ENCODE peak calls at places on chromosome 4, in five cellular contexts. X is breast epithelium, V is OCI-LY7, H is WTC11, U is glutamatergic neuron. D is an unnamed sample.

GRCh38 chr4:77052352-77052751 is 23.4 kb downstream of the CCNI start:
- DNase-seq in X (no peak), V (peak), H (peak), U (peak), D (no peak)

GRCh38 chr4:102612824-102613366 is 111.7 kb downstream of the NFKB1 start:
- DNase-seq in X (no peak), V (no peak), H (no peak), U (no peak), D (no peak)

GRCh38 chr4:169765845-169766244 is 8.1 kb upstream of the HPF1 start:
- DNase-seq in X (no peak), V (no peak), H (no peak), U (no peak), D (no peak)

GRCh38 chr4:127959794-127960193 is 5.2 kb downstream of the MFSD8 start:
- DNase-seq in X (no peak), V (no peak), H (no peak), U (no peak), D (no peak)

GRCh38 chr4:42167709-42168108 is 15.3 kb upstream of the BEND4 start:
- DNase-seq in X (no peak), V (no peak), H (no peak), U (no peak), D (no peak)

GRCh38 chr4:77742054-77742453 is 77.1 kb downstream of the CNOT6L start:
- DNase-seq in X (no peak), V (no peak), H (no peak), U (no peak), D (no peak)

GRCh38 chr4:95167809-95168208 is 381.0 kb downstream of the UNC5C start:
- DNase-seq in X (no peak), V (peak), H (no peak), U (no peak), D (no peak)

GRCh38 chr4:186020793-186021407 is 48.1 kb upstream of the TLR3 start:
- DNase-seq in X (no peak), V (no peak), H (no peak), U (no peak), D (no peak)

GRCh38 chr4:98446499-98447375 is 185.6 kb downstream of the RAP1GDS1 start:
- DNase-seq in X (no peak), V (peak), H (no peak), U (no peak), D (no peak)

GRCh38 chr4:110533940-110534339 is 58.0 kb downstream of the ENPEP start:
- DNase-seq in X (no peak), V (peak), H (no peak), U (no peak), D (no peak)

GRCh38 chr4:44194365-44194764 is 254.2 kb downstream of the KCTD8 start:
- DNase-seq in X (no peak), V (no peak), H (no peak), U (no peak), D (no peak)

GRCh38 chr4:22090655-22091350 is 142.2 kb upstream of the KCNIP4 start:
- DNase-seq in X (no peak), V (no peak), H (no peak), U (no peak), D (no peak)

GRCh38 chr4:45119376-45119775 is 393.0 kb upstream of the GNPDA2 start:
- DNase-seq in X (no peak), V (no peak), H (no peak), U (no peak), D (no peak)

GRCh38 chr4:123554819-123555499 is 158.4 kb downstream of the SPRY1 start:
- DNase-seq in X (no peak), V (no peak), H (no peak), U (no peak), D (no peak)

GRCh38 chr4:102139132-102139573 is 206.1 kb downstream of the SLC39A8 start:
- DNase-seq in X (no peak), V (no peak), H (no peak), U (no peak), D (no peak)

GRCh38 chr4:152460488-152460887 is 75.4 kb downstream of the FBXW7 start:
- DNase-seq in X (no peak), V (peak), H (no peak), U (no peak), D (no peak)

GRCh38 chr4:133600008-133600407 is 450.9 kb downstream of the PCDH10 start:
- DNase-seq in X (no peak), V (no peak), H (no peak), U (no peak), D (no peak)

GRCh38 chr4:100880012-100880411 is 362.2 kb upstream of the EMCN start:
- DNase-seq in X (no peak), V (no peak), H (no peak), U (no peak), D (no peak)

GRCh38 chr4:158008551-158009218 is 164.1 kb downstream of the GASK1B start:
- DNase-seq in X (no peak), V (no peak), H (no peak), U (no peak), D (no peak)

GRCh38 chr4:83731609-83732008 is 195.7 kb downstream of the GPAT3 start:
- DNase-seq in X (no peak), V (no peak), H (no peak), U (no peak), D (no peak)

GRCh38 chr4:186904104-186904503 is 180.4 kb upstream of the FAT1 start:
- DNase-seq in X (no peak), V (no peak), H (no peak), U (no peak), D (no peak)

GRCh38 chr4:16669036-16669435 is 229.4 kb downstream of the LDB2 start:
- DNase-seq in X (no peak), V (no peak), H (no peak), U (no peak), D (no peak)

GRCh38 chr4:168648929-168649328 is 152.1 kb downstream of the PALLD start:
- DNase-seq in X (no peak), V (no peak), H (no peak), U (no peak), D (no peak)

GRCh38 chr4:10753856-10754384 is 69.4 kb upstream of the CLNK start:
- DNase-seq in X (no peak), V (no peak), H (no peak), U (no peak), D (no peak)

GRCh38 chr4:27217261-27217769 is 356.7 kb downstream of the STIM2 start:
- DNase-seq in X (no peak), V (no peak), H (no peak), U (no peak), D (no peak)

GRCh38 chr4:138256608-138257007 is 14.5 kb upstream of the SLC7A11 start:
- DNase-seq in X (no peak), V (no peak), H (no peak), U (no peak), D (no peak)

GRCh38 chr4:14837860-14838259 is 164.4 kb upstream of the CPEB2 start:
- DNase-seq in X (no peak), V (peak), H (peak), U (no peak), D (no peak)

GRCh38 chr4:158302076-158302866 is 92.0 kb downstream of the TMEM144 start:
- DNase-seq in X (no peak), V (no peak), H (no peak), U (no peak), D (no peak)

GRCh38 chr4:40749717-40750460 is at the start of gene NSUN7:
- DNase-seq in X (peak), V (peak), H (peak), U (peak), D (no peak)

GRCh38 chr4:54525602-54526001 is 132.2 kb upstream of the KIT start:
- DNase-seq in X (no peak), V (no peak), H (no peak), U (no peak), D (no peak)

GRCh38 chr4:151618858-151619257 is 141.9 kb downstream of the GATB start:
- DNase-seq in X (no peak), V (no peak), H (no peak), U (no peak), D (no peak)

GRCh38 chr4:55819634-55820033 is at the start of gene EXOC1L:
- DNase-seq in X (no peak), V (no peak), H (peak), U (peak), D (no peak)

GRCh38 chr4:130736436-130737185 is 1640.7 kb downstream of the C4orf33 start:
- DNase-seq in X (no peak), V (no peak), H (no peak), U (no peak), D (no peak)

GRCh38 chr4:47701286-47701685 is 136.6 kb downstream of the CORIN start:
- DNase-seq in X (no peak), V (no peak), H (no peak), U (no peak), D (no peak)

GRCh38 chr4:47703008-47703407 is 134.9 kb downstream of the CORIN start:
- DNase-seq in X (no peak), V (no peak), H (no peak), U (no peak), D (no peak)

GRCh38 chr4:47703964-47704363 is 133.9 kb downstream of the CORIN start:
- DNase-seq in X (no peak), V (no peak), H (no peak), U (no peak), D (no peak)

GRCh38 chr4:47705326-47705981 is 132.4 kb downstream of the CORIN start:
- DNase-seq in X (no peak), V (peak), H (no peak), U (no peak), D (no peak)

DNA sequence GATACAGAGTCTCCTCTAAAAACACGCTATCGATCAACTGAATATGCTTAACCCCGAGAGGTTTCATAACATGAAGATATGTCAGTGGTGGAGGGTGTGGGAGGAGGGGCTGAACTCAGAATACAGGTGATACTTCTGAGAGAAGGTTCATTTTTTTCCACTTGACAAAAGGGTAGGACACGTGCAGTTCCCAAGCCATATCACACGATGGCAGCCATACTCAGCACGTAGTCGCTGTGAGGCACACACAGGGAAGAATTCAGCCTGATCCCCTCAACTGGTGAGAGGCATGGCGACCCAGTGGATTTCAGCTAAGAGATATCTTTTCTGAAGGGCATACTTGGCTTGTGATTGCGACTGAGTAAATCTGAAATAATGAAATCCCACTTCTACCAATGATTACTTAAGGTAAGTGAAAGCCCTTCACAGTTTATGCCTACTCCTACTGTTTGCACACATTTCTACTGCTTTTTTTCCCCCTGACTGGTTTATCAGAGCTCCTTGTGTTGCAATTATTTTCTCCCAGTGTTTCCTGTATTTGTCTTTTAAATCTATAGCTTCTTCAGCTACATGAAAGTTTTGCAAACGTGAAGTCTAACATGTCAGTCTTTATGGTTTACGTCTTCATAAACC is 133.1 kb downstream of the CORIN start:
- DNase-seq in X (no peak), V (peak), H (peak), U (peak), D (no peak)
- TF ChIP-seq CTCF in X (no peak), V (peak), H (no peak), U (no peak), D (no peak)

DNA sequence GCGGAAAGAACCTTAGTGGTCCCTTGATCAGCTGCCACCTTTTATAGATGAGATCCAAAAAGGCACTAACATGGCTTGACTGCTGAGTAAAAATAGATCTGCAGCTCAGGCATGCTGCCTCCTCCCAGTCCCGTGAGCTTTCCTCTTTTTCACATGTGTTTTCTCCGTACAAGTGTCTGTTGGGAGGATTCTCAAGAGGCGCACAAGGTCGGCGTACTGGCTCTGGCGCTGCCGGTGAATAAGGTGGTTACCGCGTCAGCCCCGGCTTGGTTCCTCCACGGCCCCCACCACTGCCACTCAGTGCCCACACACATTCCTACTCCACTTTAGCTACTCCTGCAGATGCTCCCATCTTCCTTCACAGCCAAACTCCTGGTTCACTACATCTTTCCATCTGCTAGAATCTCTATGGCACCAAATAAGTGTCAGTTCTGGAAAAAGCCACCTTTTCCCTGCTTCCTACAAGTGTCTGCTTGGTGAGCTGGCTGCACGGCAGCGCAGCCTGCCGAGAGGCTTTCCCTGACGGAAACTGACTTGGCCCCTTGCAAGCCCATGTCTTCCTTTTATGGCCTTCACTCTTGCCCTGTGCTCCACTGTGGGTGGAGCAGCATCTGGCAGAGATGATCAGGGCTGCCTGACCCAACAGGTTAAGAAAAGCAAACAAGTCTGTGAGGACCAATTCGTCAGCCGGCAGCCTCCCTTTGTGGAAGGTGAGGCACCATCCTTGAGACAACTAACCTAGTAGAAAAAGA is 99.8 kb downstream of the KLHL8 start:
- DNase-seq in X (peak), V (no peak), H (no peak), U (no peak), D (no peak)
- TF ChIP-seq CTCF in X (no peak), V (no peak), H (no peak), U (no peak), D (no peak)

DNA sequence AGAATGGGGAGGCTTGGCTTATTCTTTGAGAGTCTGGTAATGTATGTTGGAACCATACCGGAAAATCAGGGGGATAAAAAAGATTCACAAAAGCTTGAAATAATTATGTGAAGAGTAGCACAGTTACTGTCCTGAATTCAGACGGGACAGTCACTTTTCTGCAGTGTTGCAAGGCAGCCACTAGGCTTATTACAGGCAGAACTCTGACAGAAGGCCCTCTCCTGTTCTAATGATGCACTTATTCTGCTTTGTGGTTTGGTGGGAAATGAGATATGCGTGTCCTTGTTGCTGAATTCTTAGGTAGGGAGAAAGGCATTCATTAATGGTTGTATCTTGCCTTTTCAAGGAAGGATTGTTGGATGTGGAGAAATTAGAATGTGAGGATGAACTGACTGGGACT is 37.2 kb downstream of the GUCY1B1 start:
- DNase-seq in X (no peak), V (no peak), H (no peak), U (no peak), D (no peak)
- TF ChIP-seq CTCF in X (no peak), V (peak), H (no peak), U (peak), D (no peak)

GRCh38 chr4:7873881-7874280 is 65.8 kb downstream of the AFAP1 start:
- DNase-seq in X (no peak), V (no peak), H (no peak), U (no peak), D (no peak)

GRCh38 chr4:7877131-7877530 is 62.5 kb downstream of the AFAP1 start:
- DNase-seq in X (no peak), V (no peak), H (no peak), U (no peak), D (no peak)

GRCh38 chr4:7878323-7878722 is 61.3 kb downstream of the AFAP1 start:
- DNase-seq in X (no peak), V (no peak), H (no peak), U (no peak), D (no peak)

GRCh38 chr4:7874838-7875237 is 64.8 kb downstream of the AFAP1 start:
- DNase-seq in X (no peak), V (no peak), H (no peak), U (no peak), D (no peak)

DNA sequence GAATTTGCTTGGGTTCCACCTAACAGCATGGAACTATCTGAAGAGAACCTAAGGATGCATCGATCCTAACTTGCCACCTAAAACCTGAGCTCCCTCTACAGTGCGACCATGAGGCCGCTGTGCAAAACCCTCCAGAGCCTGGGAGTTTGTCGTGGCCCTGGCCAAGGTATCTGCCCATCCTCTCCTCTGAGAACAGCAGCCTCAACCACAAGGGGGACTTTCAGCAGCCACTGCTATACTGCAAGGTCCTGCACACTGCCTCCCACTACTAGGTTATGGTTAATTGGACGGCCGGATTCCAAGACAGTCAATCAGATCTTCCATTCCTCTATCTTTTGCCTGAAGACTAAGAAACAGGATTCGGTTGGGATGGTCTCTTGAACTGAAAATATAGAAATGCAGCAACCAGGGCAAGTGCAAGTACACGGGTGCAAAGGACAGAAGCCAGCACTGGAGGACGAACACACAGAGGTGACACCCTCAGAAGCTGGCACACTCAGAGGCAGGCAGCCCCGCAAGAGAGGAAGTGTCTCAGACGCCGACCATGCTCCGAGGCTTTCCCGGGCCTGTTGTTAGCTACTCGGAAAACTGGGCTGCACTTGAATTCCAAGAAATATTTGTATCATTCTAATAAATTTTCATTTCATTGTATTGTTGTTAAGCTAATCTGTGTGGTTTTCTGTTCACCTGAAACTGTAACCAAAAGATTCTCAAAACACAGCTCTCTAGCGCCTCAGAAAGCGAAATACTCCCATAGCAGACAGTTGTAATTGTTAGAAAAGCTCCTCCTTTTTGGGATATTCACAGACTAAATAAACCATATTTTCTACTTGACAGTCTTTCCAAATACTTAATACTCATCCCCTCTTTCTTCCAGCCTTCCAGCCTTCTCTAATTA is 63.3 kb downstream of the AFAP1 start:
- DNase-seq in X (no peak), V (no peak), H (peak), U (no peak), D (no peak)
- TF ChIP-seq CTCF in X (no peak), V (peak), H (no peak), U (no peak), D (no peak)

D was measured in omental fat pad.